ENCODE peak calls at places on chromosome 1, in six cellular contexts. W, P, N, T, H and X are unnamed samples.

GRCh38 chr1:145690587-145691558 is 16.3 kb downstream of the PDZK1 start:
- DNase-seq in W (peak; percentile 88), P (peak; percentile 55), N (no peak), T (peak; percentile 83), H (no peak), X (no peak)

GRCh38 chr1:1925437-1926345 is 6.6 kb upstream of the TMEM52 start:
- DNase-seq in W (no peak), P (no peak), N (no peak), T (no peak), H (peak; percentile 43), X (no peak)

GRCh38 chr1:65208577-65208976 is 60.6 kb downstream of the AK4 start:
- DNase-seq in W (no peak), P (no peak), N (no peak), T (no peak), H (no peak), X (no peak)

GRCh38 chr1:11151854-11152612 is 37.1 kb upstream of the ANGPTL7 start:
- DNase-seq in W (no peak), P (no peak), N (no peak), T (no peak), H (no peak), X (no peak)

GRCh38 chr1:51323778-51324177 is 6.6 kb downstream of the TTC39A start:
- DNase-seq in W (no peak), P (no peak), N (no peak), T (no peak), H (no peak), X (no peak)

GRCh38 chr1:117051224-117052064 is 8.7 kb upstream of the TTF2 start:
- DNase-seq in W (peak; percentile 47), P (peak; percentile 15), N (no peak), T (peak; percentile 76), H (no peak), X (no peak)

GRCh38 chr1:199545780-199546179 is 481.7 kb upstream of the NR5A2 start:
- DNase-seq in W (peak; percentile 78), P (peak; percentile 32), N (no peak), T (peak; percentile 86), H (no peak), X (no peak)

GRCh38 chr1:204296431-204296988 is 63.2 kb downstream of the PLEKHA6 start:
- DNase-seq in W (no peak), P (no peak), N (no peak), T (no peak), H (no peak), X (no peak)

GRCh38 chr1:7500381-7501258 is 270.5 kb upstream of the VAMP3 start:
- DNase-seq in W (no peak), P (no peak), N (no peak), T (no peak), H (peak; percentile 30), X (no peak)

GRCh38 chr1:156619582-156619955 is 354 bp downstream of the HAPLN2 start:
- DNase-seq in W (no peak), P (no peak), N (no peak), T (no peak), H (no peak), X (no peak)

GRCh38 chr1:156618853-156619581 is at the start of gene HAPLN2:
- DNase-seq in W (peak; percentile 32), P (no peak), N (no peak), T (peak; percentile 46), H (no peak), X (no peak)

GRCh38 chr1:156615946-156616345 is 3.3 kb upstream of the HAPLN2 start:
- DNase-seq in W (no peak), P (no peak), N (no peak), T (no peak), H (no peak), X (no peak)

GRCh38 chr1:156616463-156616862 is 2.8 kb upstream of the HAPLN2 start:
- DNase-seq in W (no peak), P (no peak), N (no peak), T (no peak), H (no peak), X (no peak)
- TF ChIP-seq CTCF in W (no peak), P (no peak), N (no peak), T (no peak), H (no peak), X (no peak)

GRCh38 chr1:80447533-80447932 is 1353.2 kb upstream of the ADGRL2 start:
- DNase-seq in W (peak; percentile 35), P (no peak), N (no peak), T (peak; percentile 41), H (no peak), X (no peak)

GRCh38 chr1:80436851-80437250 is 1363.9 kb upstream of the ADGRL2 start:
- DNase-seq in W (no peak), P (no peak), N (no peak), T (no peak), H (no peak), X (no peak)

GRCh38 chr1:80444171-80444570 is 1356.6 kb upstream of the ADGRL2 start:
- DNase-seq in W (no peak), P (no peak), N (no peak), T (no peak), H (no peak), X (no peak)

GRCh38 chr1:80445021-80445420 is 1355.7 kb upstream of the ADGRL2 start:
- DNase-seq in W (no peak), P (no peak), N (no peak), T (peak; percentile 10), H (no peak), X (no peak)

DNA sequence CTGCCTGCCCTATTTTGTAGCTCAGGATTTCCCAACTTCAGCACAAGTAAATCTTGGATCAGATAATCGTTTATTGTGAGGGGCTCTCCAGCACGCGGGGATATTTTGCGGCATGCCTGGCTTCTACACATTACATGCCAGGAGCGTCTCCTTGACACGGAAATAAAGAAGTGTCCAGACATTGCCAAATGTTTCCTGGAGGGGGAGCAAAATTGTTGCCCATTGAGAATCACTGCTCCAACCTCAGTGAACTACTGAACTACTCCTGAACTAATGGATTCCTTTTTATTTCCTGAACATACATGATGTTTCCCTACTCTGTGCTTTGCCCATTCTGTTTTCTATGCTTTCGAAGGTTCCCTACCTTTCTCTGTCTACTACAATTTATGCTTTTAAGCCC is 1359.1 kb upstream of the ADGRL2 start:
- DNase-seq in W (no peak), P (no peak), N (no peak), T (peak; percentile 21), H (no peak), X (no peak)
- TF ChIP-seq CTCF in W (no peak), P (peak; percentile 16), N (no peak), T (peak; percentile 9), H (no peak), X (no peak)

GRCh38 chr1:63064135-63064534 is 258.2 kb upstream of the FOXD3 start:
- DNase-seq in W (no peak), P (no peak), N (no peak), T (no peak), H (no peak), X (no peak)

GRCh38 chr1:63068626-63069025 is 253.7 kb upstream of the FOXD3 start:
- DNase-seq in W (peak; percentile 70), P (no peak), N (no peak), T (peak; percentile 55), H (no peak), X (no peak)

GRCh38 chr1:63069214-63069613 is 253.2 kb upstream of the FOXD3 start:
- DNase-seq in W (no peak), P (no peak), N (no peak), T (no peak), H (no peak), X (no peak)

GRCh38 chr1:63063367-63063766 is 259.0 kb upstream of the FOXD3 start:
- DNase-seq in W (no peak), P (no peak), N (no peak), T (no peak), H (no peak), X (no peak)
- TF ChIP-seq CTCF in W (no peak), P (no peak), N (no peak), T (no peak), H (no peak), X (no peak)

DNA sequence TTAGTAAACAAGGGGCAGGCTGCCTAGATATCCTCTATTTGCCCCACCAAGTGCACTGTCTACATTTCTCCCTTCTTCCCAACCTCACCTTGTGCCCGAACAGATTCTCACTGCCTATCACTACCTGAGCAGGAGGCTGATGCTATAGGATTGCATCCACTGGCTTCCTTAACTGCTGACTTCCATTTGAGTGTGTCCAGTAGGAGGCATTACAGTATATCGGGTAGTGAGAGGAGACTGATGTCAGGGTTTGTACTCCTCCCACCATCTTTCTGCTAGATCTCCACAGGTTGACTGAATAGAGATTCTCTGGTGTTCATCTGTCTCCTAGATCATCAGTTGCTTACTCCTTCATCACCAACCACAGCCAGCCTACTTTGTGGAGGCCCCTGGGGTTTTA is 796.3 kb downstream of the LRRIQ3 start:
- DNase-seq in W (peak; percentile 0), P (no peak), N (no peak), T (peak; percentile 2), H (no peak), X (no peak)
- TF ChIP-seq CTCF in W (no peak), P (no peak), N (no peak), T (no peak), H (no peak), X (no peak)

DNA sequence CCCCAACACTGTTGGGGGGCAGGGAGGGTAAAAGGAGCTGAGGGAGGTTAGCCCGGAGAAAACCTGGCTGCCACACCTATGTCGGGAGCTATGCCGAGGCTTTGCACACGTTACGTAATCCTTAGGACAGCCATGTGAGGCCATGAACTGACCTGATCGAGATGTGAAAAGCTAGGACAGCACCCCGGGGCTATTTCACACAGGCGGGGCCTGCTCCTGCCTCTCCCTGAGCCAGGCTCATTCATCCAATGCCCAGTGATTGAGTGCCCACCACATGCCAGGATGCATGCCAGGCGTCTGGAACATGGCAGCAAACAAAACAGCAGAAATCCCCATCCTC is 30.2 kb downstream of the LDLRAP1 start:
- DNase-seq in W (peak; percentile 51), P (no peak), N (no peak), T (peak; percentile 50), H (no peak), X (no peak)
- TF ChIP-seq CTCF in W (no peak), P (no peak), N (no peak), T (no peak), H (no peak), X (no peak)

GRCh38 chr1:49576327-49576901 is 447.3 kb downstream of the AGBL4 start:
- DNase-seq in W (no peak), P (no peak), N (no peak), T (no peak), H (no peak), X (no peak)
- TF ChIP-seq CTCF in W (no peak), P (no peak), N (no peak), T (no peak), H (no peak), X (no peak)

DNA sequence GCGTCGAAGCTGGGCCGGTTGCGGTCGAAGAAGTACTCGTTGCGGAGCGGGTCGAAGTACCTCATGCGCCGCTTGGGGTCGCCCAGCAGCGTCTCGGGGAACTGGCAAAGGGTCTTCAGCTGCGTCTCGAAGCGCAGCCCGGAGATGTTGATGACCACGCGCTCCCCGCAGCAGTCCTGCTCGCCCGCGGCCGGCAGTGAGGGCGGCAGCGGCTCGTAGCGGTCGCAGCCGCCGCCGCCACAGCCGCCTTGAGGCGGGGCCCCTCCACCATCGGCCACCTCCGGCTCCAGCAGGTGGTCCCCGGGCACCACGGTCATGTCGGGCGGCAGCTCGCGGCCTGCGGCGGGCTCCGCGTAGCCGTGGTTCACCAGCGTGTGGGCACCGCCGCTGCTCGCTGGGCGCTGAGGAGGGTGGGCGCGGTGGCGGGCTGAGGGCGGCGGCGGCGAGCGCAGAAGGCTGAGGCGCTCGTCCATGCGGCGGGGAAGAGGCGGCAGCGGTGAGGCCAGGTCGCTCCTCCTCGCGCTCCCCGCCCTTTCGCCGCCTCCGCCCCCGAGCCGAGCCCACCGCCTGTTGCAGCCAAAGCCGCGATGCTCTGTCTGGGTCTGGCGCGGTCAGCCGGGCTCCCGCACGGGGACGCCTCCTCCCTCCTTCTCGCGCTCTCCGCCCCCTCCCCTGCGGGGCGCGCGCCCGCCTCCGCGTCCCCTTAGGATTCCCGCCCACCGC is at the start of gene KCNA3:
- DNase-seq in W (no peak), P (no peak), N (no peak), T (no peak), H (peak; percentile 58), X (no peak)
- TF ChIP-seq CTCF in W (no peak), P (no peak), N (no peak), T (no peak), H (no peak), X (no peak)